ENCODE peak calls at places on chromosomes 5 and 9, in nine cellular contexts. S is neural crest cell, N is AG04450, Q is cardiac muscle cell, A is neural progenitor cell, L is astrocyte of the cerebellum, I is endothelial cell, X is B cell, D is right atrium auricular region. T is an unnamed sample.

GRCh38 chr9:127444921-127445850 is 6.0 kb downstream of the RPL12 start:
- DNase-seq in L (no peak), Q (no peak), D (no peak), I (no peak), N (no peak), S (no peak), A (no peak), X (no peak), T (no peak)

GRCh38 chr9:83425240-83425639 is 113.0 kb downstream of the FRMD3 start:
- DNase-seq in A (no peak), L (no peak), I (no peak), X (no peak), S (no peak), Q (no peak), D (no peak), N (no peak), T (no peak)

GRCh38 chr5:94857119-94857518 is 238.7 kb downstream of the SLF1 start:
- DNase-seq in S (no peak), L (no peak), X (no peak), Q (no peak), A (no peak), N (no peak), I (no peak), D (no peak), T (no peak)

GRCh38 chr9:111389406-111389805 is 59.4 kb upstream of the OR2K2 start:
- DNase-seq in D (no peak), A (no peak), I (no peak), X (no peak), N (no peak), L (no peak), S (no peak), Q (no peak), T (no peak)

GRCh38 chr5:39412995-39413394 is 11.8 kb downstream of the DAB2 start:
- DNase-seq in S (no peak), Q (no peak), A (no peak), D (no peak), I (no peak), N (no peak), X (no peak), L (no peak), T (no peak)

GRCh38 chr5:153618857-153619256 is 128.4 kb downstream of the GRIA1 start:
- DNase-seq in A (no peak), I (no peak), X (no peak), N (no peak), S (no peak), L (no peak), Q (no peak), D (no peak), T (no peak)

GRCh38 chr5:60679816-60680215 is 20.1 kb downstream of the DEPDC1B start:
- DNase-seq in A (no peak), I (no peak), N (no peak), L (no peak), X (no peak), D (no peak), S (no peak), Q (no peak), T (no peak)

GRCh38 chr5:112312810-112313209 is 106.3 kb downstream of the EPB41L4A start:
- DNase-seq in X (no peak), A (no peak), I (no peak), Q (no peak), D (no peak), S (no peak), N (no peak), L (no peak), T (no peak)

GRCh38 chr5:73391441-73391871 is 57.1 kb downstream of the FOXD1 start:
- DNase-seq in S (no peak), N (no peak), D (no peak), A (no peak), X (no peak), L (no peak), Q (no peak), I (no peak), T (no peak)

GRCh38 chr5:116455061-116455460 is 119.6 kb downstream of the SEMA6A start:
- DNase-seq in S (no peak), N (no peak), L (no peak), Q (peak; percentile 60), D (no peak), I (no peak), A (no peak), X (no peak), T (no peak)

GRCh38 chr5:56487528-56488115 is 254.5 kb upstream of the ANKRD55 start:
- DNase-seq in Q (no peak), X (no peak), N (no peak), I (no peak), S (no peak), L (no peak), D (no peak), A (no peak), T (no peak)

GRCh38 chr9:112790231-112790774 is 39.7 kb downstream of the SNX30 start:
- DNase-seq in A (no peak), L (no peak), X (no peak), I (no peak), Q (no peak), S (no peak), D (no peak), N (no peak), T (no peak)

GRCh38 chr9:591292-591691 is 250.2 kb upstream of the DMRT1 start:
- DNase-seq in D (peak; percentile 77), I (no peak), S (no peak), X (no peak), A (no peak), L (no peak), N (no peak), Q (peak; percentile 28), T (no peak)

GRCh38 chr9:81596671-81597426 is 92.5 kb downstream of the TLE1 start:
- DNase-seq in X (no peak), A (no peak), L (no peak), Q (peak; percentile 25), N (no peak), S (no peak), D (no peak), I (no peak), T (no peak)

GRCh38 chr5:53643445-53643844 is 83.0 kb downstream of the NDUFS4 start:
- DNase-seq in D (no peak), N (no peak), X (no peak), I (no peak), L (no peak), A (peak; percentile 58), Q (peak; percentile 73), S (no peak), T (no peak)

GRCh38 chr5:5340206-5340729 is 82.2 kb upstream of the ICE1 start:
- DNase-seq in N (peak; percentile 49), L (peak; percentile 91), D (peak; percentile 71), A (peak; percentile 65), X (no peak), Q (no peak), I (peak; percentile 37), S (peak; percentile 38), T (no peak)

GRCh38 chr9:89791754-89792153 is 186.9 kb downstream of the GADD45G start:
- DNase-seq in L (no peak), X (no peak), D (no peak), S (no peak), A (no peak), Q (no peak), I (no peak), N (no peak), T (no peak)

GRCh38 chr9:111533099-111533785 is 8.3 kb downstream of the ZNF483 start:
- DNase-seq in I (no peak), S (no peak), D (no peak), L (no peak), X (no peak), A (no peak), N (no peak), Q (no peak), T (no peak)

GRCh38 chr9:123131258-123131657 is 97.8 kb downstream of the GPR21 start:
- DNase-seq in N (peak; percentile 41), S (no peak), D (no peak), A (peak; percentile 15), Q (peak; percentile 27), X (no peak), L (peak; percentile 31), I (no peak), T (no peak)

GRCh38 chr9:36999728-37000333 is 34.2 kb downstream of the PAX5 start:
- DNase-seq in A (no peak), S (no peak), D (no peak), N (no peak), X (no peak), Q (no peak), L (no peak), I (no peak), T (no peak)
- TF ChIP-seq CTCF in A (peak; percentile 13), S (no peak), D (no peak), N (no peak), X (peak; percentile 49), Q (peak; percentile 5), L (no peak), I (no peak), T (no peak)

DNA sequence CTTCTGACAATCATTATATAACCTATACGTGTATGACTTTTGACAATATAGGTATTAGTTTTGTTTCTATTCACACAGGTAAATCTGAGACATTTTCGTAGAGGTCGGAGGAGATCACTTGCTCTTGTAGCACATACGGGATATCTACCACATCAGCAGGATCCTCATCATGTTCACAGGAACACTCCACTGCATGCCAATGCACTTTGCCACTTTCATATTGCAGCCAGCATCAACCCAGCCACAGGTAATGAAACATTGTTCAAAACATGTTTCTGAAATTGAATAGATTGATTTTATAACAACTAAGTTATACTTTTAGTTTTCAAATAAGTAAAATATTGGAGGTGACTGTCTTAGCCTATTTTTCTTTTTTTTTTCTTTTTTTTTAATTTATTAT is 50.0 kb downstream of the DMXL1 start:
- DNase-seq in X (no peak), L (no peak), S (no peak), A (no peak), N (no peak), I (no peak), D (no peak), Q (no peak), T (no peak)
- TF ChIP-seq CTCF in X (no peak), L (no peak), S (no peak), A (no peak), N (no peak), I (no peak), D (no peak), Q (no peak), T (no peak)

GRCh38 chr9:129343697-129344375 is 165.8 kb upstream of the IER5L start:
- DNase-seq in A (no peak), I (no peak), D (peak; percentile 88), X (no peak), Q (no peak), N (no peak), L (no peak), S (no peak), T (no peak)
- TF ChIP-seq CTCF in A (no peak), I (no peak), D (no peak), X (no peak), Q (peak; percentile 26), N (no peak), L (no peak), S (no peak), T (no peak)

DNA sequence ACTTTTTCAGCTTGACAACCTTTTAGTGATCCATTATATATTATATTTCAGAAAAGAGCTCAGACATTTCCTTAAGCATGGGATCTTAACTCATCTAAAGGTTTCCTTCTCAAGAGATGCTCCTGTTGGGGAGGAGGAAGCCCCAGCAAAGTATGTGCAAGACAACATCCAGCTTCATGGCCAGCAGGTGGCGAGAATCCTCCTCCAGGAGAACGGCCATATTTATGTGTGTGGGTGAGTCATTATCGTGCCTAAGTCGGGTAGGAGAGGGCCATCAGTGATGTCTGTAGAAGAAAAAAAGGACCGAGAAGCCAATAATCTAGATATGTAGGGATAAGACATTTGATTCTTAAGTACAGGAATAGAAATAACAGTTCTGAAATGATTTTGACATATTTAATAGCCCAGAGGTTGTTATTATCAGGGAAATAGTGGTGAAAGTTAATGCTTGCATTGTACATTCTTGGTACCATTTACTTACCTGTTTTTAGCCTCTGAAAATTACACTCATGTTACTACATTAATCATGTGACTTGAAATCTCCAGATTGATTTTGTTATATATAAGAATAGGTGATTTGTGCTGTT is 28.2 kb downstream of the MTRR start:
- DNase-seq in D (no peak), L (peak; percentile 12), N (no peak), Q (peak; percentile 10), I (peak; percentile 18), A (peak; percentile 42), S (peak; percentile 39), X (no peak), T (peak; percentile 53)
- TF ChIP-seq CTCF in D (no peak), L (peak; percentile 49), N (peak; percentile 54), Q (peak; percentile 32), I (peak; percentile 24), A (peak; percentile 64), S (peak; percentile 61), X (peak; percentile 28), T (peak; percentile 23)